ENCODE peak calls at places on chromosomes 7 and 10, in ten cellular contexts. One of them, this sample, is unnamed.

GRCh38 chr10:71213127-71213616 is 802 bp downstream of the UNC5B start:
- DNase-seq in mesendoderm: peak; percentile 86
- DNase-seq in progenitor cell of endocrine pancreas: no peak
- DNase-seq in HT-29: peak; percentile 49
- DNase-seq in stimulated activated CD4-positive, alpha-beta T cell treated with anti-CD3 and anti-CD28 coated beads, Interleukin-1b, Interleukin-23, amount 100 ng/mL, for 1 hour: no peak
- DNase-seq in sigmoid colon: peak; percentile 84
- DNase-seq in mesenchymal stem cell: peak; percentile 82
- DNase-seq in naive thymus-derived CD8-positive, alpha-beta T cell: peak; percentile 13
- DNase-seq in AG04450: no peak
- DNase-seq in lower leg skin: peak; percentile 92
- DNase-seq in this sample: no peak

GRCh38 chr10:66925896-66926719 is at the start of gene LRRTM3:
- DNase-seq in mesendoderm: peak; percentile 86
- DNase-seq in progenitor cell of endocrine pancreas: peak; percentile 16
- DNase-seq in HT-29: peak; percentile 59
- DNase-seq in stimulated activated CD4-positive, alpha-beta T cell treated with anti-CD3 and anti-CD28 coated beads, Interleukin-1b, Interleukin-23, amount 100 ng/mL, for 1 hour: no peak
- DNase-seq in sigmoid colon: peak; percentile 66
- DNase-seq in mesenchymal stem cell: peak; percentile 74
- DNase-seq in naive thymus-derived CD8-positive, alpha-beta T cell: no peak
- DNase-seq in AG04450: peak; percentile 34
- DNase-seq in lower leg skin: no peak
- DNase-seq in this sample: peak; percentile 35

GRCh38 chr10:11178606-11179221 is 161.0 kb downstream of the CELF2 start:
- DNase-seq in mesendoderm: peak; percentile 77
- DNase-seq in progenitor cell of endocrine pancreas: no peak
- DNase-seq in HT-29: no peak
- DNase-seq in stimulated activated CD4-positive, alpha-beta T cell treated with anti-CD3 and anti-CD28 coated beads, Interleukin-1b, Interleukin-23, amount 100 ng/mL, for 1 hour: peak; percentile 65
- DNase-seq in sigmoid colon: no peak
- DNase-seq in mesenchymal stem cell: peak; percentile 87
- DNase-seq in naive thymus-derived CD8-positive, alpha-beta T cell: peak; percentile 90
- DNase-seq in AG04450: no peak
- DNase-seq in lower leg skin: no peak
- DNase-seq in this sample: peak; percentile 69

GRCh38 chr10:30095811-30096422 is 36.5 kb upstream of the JCAD start:
- DNase-seq in mesendoderm: no peak
- DNase-seq in progenitor cell of endocrine pancreas: no peak
- DNase-seq in HT-29: peak; percentile 6
- DNase-seq in stimulated activated CD4-positive, alpha-beta T cell treated with anti-CD3 and anti-CD28 coated beads, Interleukin-1b, Interleukin-23, amount 100 ng/mL, for 1 hour: no peak
- DNase-seq in sigmoid colon: no peak
- DNase-seq in mesenchymal stem cell: no peak
- DNase-seq in naive thymus-derived CD8-positive, alpha-beta T cell: no peak
- DNase-seq in AG04450: no peak
- DNase-seq in lower leg skin: no peak
- DNase-seq in this sample: no peak

GRCh38 chr7:80255656-80256055 is 121.0 kb downstream of the GNAI1 start:
- DNase-seq in mesendoderm: no peak
- DNase-seq in progenitor cell of endocrine pancreas: no peak
- DNase-seq in HT-29: no peak
- DNase-seq in stimulated activated CD4-positive, alpha-beta T cell treated with anti-CD3 and anti-CD28 coated beads, Interleukin-1b, Interleukin-23, amount 100 ng/mL, for 1 hour: no peak
- DNase-seq in sigmoid colon: no peak
- DNase-seq in mesenchymal stem cell: no peak
- DNase-seq in naive thymus-derived CD8-positive, alpha-beta T cell: no peak
- DNase-seq in AG04450: no peak
- DNase-seq in lower leg skin: no peak
- DNase-seq in this sample: no peak

GRCh38 chr7:1662101-1662500 is 8.0 kb upstream of the ELFN1 start:
- DNase-seq in mesendoderm: no peak
- DNase-seq in progenitor cell of endocrine pancreas: no peak
- DNase-seq in HT-29: no peak
- DNase-seq in stimulated activated CD4-positive, alpha-beta T cell treated with anti-CD3 and anti-CD28 coated beads, Interleukin-1b, Interleukin-23, amount 100 ng/mL, for 1 hour: no peak
- DNase-seq in sigmoid colon: peak; percentile 45
- DNase-seq in mesenchymal stem cell: no peak
- DNase-seq in naive thymus-derived CD8-positive, alpha-beta T cell: no peak
- DNase-seq in AG04450: no peak
- DNase-seq in lower leg skin: no peak
- DNase-seq in this sample: no peak

GRCh38 chr10:52312999-52313349 is 1.1 kb upstream of the DKK1 start:
- DNase-seq in mesendoderm: no peak
- DNase-seq in progenitor cell of endocrine pancreas: no peak
- DNase-seq in HT-29: no peak
- DNase-seq in stimulated activated CD4-positive, alpha-beta T cell treated with anti-CD3 and anti-CD28 coated beads, Interleukin-1b, Interleukin-23, amount 100 ng/mL, for 1 hour: no peak
- DNase-seq in sigmoid colon: no peak
- DNase-seq in mesenchymal stem cell: peak; percentile 30
- DNase-seq in naive thymus-derived CD8-positive, alpha-beta T cell: no peak
- DNase-seq in AG04450: no peak
- DNase-seq in lower leg skin: no peak
- DNase-seq in this sample: no peak

GRCh38 chr7:55448526-55448925 is 83.4 kb downstream of the LANCL2 start:
- DNase-seq in mesendoderm: no peak
- DNase-seq in progenitor cell of endocrine pancreas: no peak
- DNase-seq in HT-29: no peak
- DNase-seq in stimulated activated CD4-positive, alpha-beta T cell treated with anti-CD3 and anti-CD28 coated beads, Interleukin-1b, Interleukin-23, amount 100 ng/mL, for 1 hour: no peak
- DNase-seq in sigmoid colon: no peak
- DNase-seq in mesenchymal stem cell: no peak
- DNase-seq in naive thymus-derived CD8-positive, alpha-beta T cell: no peak
- DNase-seq in AG04450: no peak
- DNase-seq in lower leg skin: no peak
- DNase-seq in this sample: no peak